ENCODE peak calls at places on chromosome 13, in six cellular contexts. One of them, this sample, is unnamed.

GRCh38 chr13:68368922-68369321 is 1138.8 kb upstream of the PCDH9 start:
- DNase-seq in NCI-H1105: no peak
- DNase-seq in neuronal stem cell: no peak
- DNase-seq in AG20443: no peak
- DNase-seq in aorta: no peak
- DNase-seq in cardiac muscle cell: no peak
- DNase-seq in this sample: no peak

GRCh38 chr13:98103942-98104880 is 38.7 kb upstream of the FARP1 start:
- DNase-seq in NCI-H1105: no peak
- DNase-seq in neuronal stem cell: no peak
- DNase-seq in AG20443: no peak
- DNase-seq in aorta: no peak
- DNase-seq in cardiac muscle cell: no peak
- DNase-seq in this sample: no peak

GRCh38 chr13:73984949-73985691 is 149.1 kb downstream of the KLF12 start:
- DNase-seq in NCI-H1105: no peak
- DNase-seq in neuronal stem cell: no peak
- DNase-seq in AG20443: no peak
- DNase-seq in aorta: no peak
- DNase-seq in cardiac muscle cell: peak; percentile 57
- DNase-seq in this sample: peak; percentile 30

GRCh38 chr13:113552079-113552478 is 32.5 kb upstream of the TFDP1 start:
- DNase-seq in NCI-H1105: no peak
- DNase-seq in neuronal stem cell: no peak
- DNase-seq in AG20443: no peak
- DNase-seq in aorta: peak; percentile 57
- DNase-seq in cardiac muscle cell: no peak
- DNase-seq in this sample: no peak

GRCh38 chr13:114068723-114069322 is 63.6 kb downstream of the RASA3 start:
- DNase-seq in NCI-H1105: no peak
- DNase-seq in neuronal stem cell: no peak
- DNase-seq in AG20443: peak; percentile 57
- DNase-seq in aorta: peak; percentile 76
- DNase-seq in cardiac muscle cell: peak; percentile 53
- DNase-seq in this sample: no peak

GRCh38 chr13:113763254-113763653 is 4.2 kb downstream of the TMEM255B start:
- DNase-seq in NCI-H1105: no peak
- DNase-seq in neuronal stem cell: no peak
- DNase-seq in AG20443: no peak
- DNase-seq in aorta: no peak
- DNase-seq in cardiac muscle cell: no peak
- DNase-seq in this sample: no peak

GRCh38 chr13:73063166-73063565 is 4.4 kb downstream of the KLF5 start:
- DNase-seq in NCI-H1105: no peak
- DNase-seq in neuronal stem cell: no peak
- DNase-seq in AG20443: no peak
- DNase-seq in aorta: no peak
- DNase-seq in cardiac muscle cell: no peak
- DNase-seq in this sample: no peak

GRCh38 chr13:113445791-113446487 is 7.3 kb downstream of the ADPRHL1 start:
- DNase-seq in NCI-H1105: no peak
- DNase-seq in neuronal stem cell: no peak
- DNase-seq in AG20443: no peak
- DNase-seq in aorta: no peak
- DNase-seq in cardiac muscle cell: no peak
- DNase-seq in this sample: no peak

GRCh38 chr13:82800391-82800790 is 1081.9 kb downstream of the SLITRK1 start:
- DNase-seq in NCI-H1105: no peak
- DNase-seq in neuronal stem cell: no peak
- DNase-seq in AG20443: no peak
- DNase-seq in aorta: no peak
- DNase-seq in cardiac muscle cell: no peak
- DNase-seq in this sample: no peak

GRCh38 chr13:28684257-28684656 is 25.3 kb downstream of the POMP start:
- DNase-seq in NCI-H1105: no peak
- DNase-seq in neuronal stem cell: peak; percentile 30
- DNase-seq in AG20443: no peak
- DNase-seq in aorta: no peak
- DNase-seq in cardiac muscle cell: peak; percentile 37
- DNase-seq in this sample: no peak

GRCh38 chr13:91804724-91805123 is 406.3 kb downstream of the GPC5 start:
- DNase-seq in NCI-H1105: no peak
- DNase-seq in neuronal stem cell: no peak
- DNase-seq in AG20443: no peak
- DNase-seq in aorta: no peak
- DNase-seq in cardiac muscle cell: peak; percentile 92
- DNase-seq in this sample: no peak

GRCh38 chr13:110627761-110628476 is 12.6 kb downstream of the NAXD start:
- DNase-seq in NCI-H1105: no peak
- DNase-seq in neuronal stem cell: no peak
- DNase-seq in AG20443: no peak
- DNase-seq in aorta: no peak
- DNase-seq in cardiac muscle cell: no peak
- DNase-seq in this sample: no peak

GRCh38 chr13:113972451-113973217 is 1.2 kb downstream of the C13orf46 start:
- DNase-seq in NCI-H1105: no peak
- DNase-seq in neuronal stem cell: no peak
- DNase-seq in AG20443: no peak
- DNase-seq in aorta: peak; percentile 71
- DNase-seq in cardiac muscle cell: no peak
- DNase-seq in this sample: no peak

GRCh38 chr13:52760078-52760477 is 20.5 kb upstream of the CNMD start:
- DNase-seq in NCI-H1105: no peak
- DNase-seq in neuronal stem cell: no peak
- DNase-seq in AG20443: no peak
- DNase-seq in aorta: no peak
- DNase-seq in cardiac muscle cell: no peak
- DNase-seq in this sample: no peak

GRCh38 chr13:73261739-73262216 is 203.0 kb downstream of the KLF5 start:
- DNase-seq in NCI-H1105: no peak
- DNase-seq in neuronal stem cell: no peak
- DNase-seq in AG20443: no peak
- DNase-seq in aorta: no peak
- DNase-seq in cardiac muscle cell: no peak
- DNase-seq in this sample: no peak

GRCh38 chr13:43339843-43340550 is 316.6 kb downstream of the DNAJC15 start:
- DNase-seq in NCI-H1105: no peak
- DNase-seq in neuronal stem cell: no peak
- DNase-seq in AG20443: no peak
- DNase-seq in aorta: no peak
- DNase-seq in cardiac muscle cell: no peak
- DNase-seq in this sample: no peak

GRCh38 chr13:36030670-36031331 is 100.4 kb downstream of the DCLK1 start:
- DNase-seq in NCI-H1105: no peak
- DNase-seq in neuronal stem cell: no peak
- DNase-seq in AG20443: peak; percentile 40
- DNase-seq in aorta: no peak
- DNase-seq in cardiac muscle cell: no peak
- DNase-seq in this sample: no peak

This sample was measured in activated T-helper 2 cell treated with anti-CD3 and anti-CD28 coated beads, Interferon-gamma antibody, Interleukin-2, Interleukin-4, amounts not matched to agents 10 μg/mL and 5 μg/mL and 100 μg/mL, durations not matched to agents 14 hours and 24 hours and 36 hours.